ENCODE peak calls at places on chromosomes 2 and 18, in seven cellular contexts. V, Y, H, C, T, F and I are unnamed samples.

GRCh38 chr2:238294046-238294392 is 5.6 kb upstream of the PER2 start:
- DNase-seq in T (no peak), V (no peak), C (no peak), Y (no peak), H (no peak), F (peak), I (no peak)

GRCh38 chr2:205175831-205176230 is 506.5 kb upstream of the NRP2 start:
- DNase-seq in Y (no peak), C (no peak), T (no peak), F (no peak), H (no peak), V (no peak), I (no peak)

GRCh38 chr2:38237311-38237710 is 139.8 kb downstream of the ATL2 start:
- DNase-seq in H (no peak), T (no peak), F (no peak), V (no peak), Y (no peak), C (no peak), I (no peak)

GRCh38 chr2:217393585-217394032 is 533.7 kb upstream of the TNP1 start:
- DNase-seq in Y (no peak), T (peak), C (peak), V (no peak), H (no peak), F (peak), I (peak)

GRCh38 chr2:73284296-73285161 is at the start of gene FBXO41:
- DNase-seq in C (peak), H (no peak), V (no peak), F (no peak), T (peak), Y (peak), I (no peak)

GRCh38 chr2:64978514-64979268 is 10.5 kb upstream of the SLC1A4 start:
- DNase-seq in T (no peak), H (no peak), C (peak), V (no peak), Y (no peak), F (no peak), I (peak)

GRCh38 chr2:119177171-119177837 is 18.8 kb upstream of the C1QL2 start:
- DNase-seq in V (no peak), H (no peak), F (no peak), T (no peak), C (no peak), Y (no peak), I (no peak)

GRCh38 chr2:219713110-219713509 is 85.7 kb downstream of the SLC4A3 start:
- DNase-seq in C (peak), H (no peak), Y (no peak), V (no peak), T (no peak), F (no peak), I (peak)

GRCh38 chr2:109373791-109374547 is 239.8 kb downstream of the SEPTIN10 start:
- DNase-seq in C (no peak), H (no peak), F (peak), T (peak), V (no peak), Y (no peak), I (no peak)

GRCh38 chr2:61016392-61017002 is 1.0 kb upstream of the PEX13 start:
- DNase-seq in T (no peak), H (no peak), V (no peak), Y (no peak), C (no peak), F (no peak), I (peak)

GRCh38 chr2:205462681-205463345 is 219.5 kb upstream of the NRP2 start:
- DNase-seq in Y (no peak), C (no peak), F (no peak), H (no peak), T (no peak), V (no peak), I (no peak)

GRCh38 chr2:11248-11941 is 34.9 kb downstream of the FAM110C start:
- DNase-seq in F (peak), Y (no peak), C (peak), H (no peak), T (peak), V (no peak), I (no peak)

GRCh38 chr2:112161431-112162145 is 23.4 kb downstream of the FBLN7 start:
- DNase-seq in H (no peak), F (peak), Y (peak), C (no peak), T (no peak), V (no peak), I (no peak)

GRCh38 chr2:237623428-237624403 is 3.7 kb upstream of the LRRFIP1 start:
- DNase-seq in H (no peak), F (peak), C (no peak), Y (no peak), T (no peak), V (no peak), I (no peak)

GRCh38 chr2:29528891-29529520 is 392.4 kb downstream of the ALK start:
- DNase-seq in V (no peak), Y (no peak), T (no peak), F (no peak), C (peak), H (peak), I (no peak)

GRCh38 chr2:176464886-176465564 is 195.8 kb downstream of the MTX2 start:
- DNase-seq in C (no peak), Y (no peak), F (no peak), H (no peak), T (no peak), V (no peak), I (no peak)

GRCh38 chr18:596288-596881 is 403 bp upstream of the CLUL1 start:
- DNase-seq in Y (peak), H (no peak), V (no peak), T (no peak), C (peak), F (no peak), I (peak)